ENCODE peak calls at places on chromosomes 3 and 15, in eight cellular contexts. One of them, this sample, is unnamed.

GRCh38 chr3:196706313-196706712 is 5.7 kb downstream of the CEP19 start:
- DNase-seq in HCT116: no peak
- DNase-seq in AG09309: no peak
- DNase-seq in thoracic aorta: no peak
- DNase-seq in cardiac fibroblast: no peak
- DNase-seq in neural crest cell: no peak
- DNase-seq in GM20000: no peak
- DNase-seq in OCI-LY7: no peak
- DNase-seq in this sample: no peak

GRCh38 chr3:101603184-101603583 is 29.2 kb downstream of the PCNP start:
- DNase-seq in HCT116: no peak
- DNase-seq in AG09309: no peak
- DNase-seq in thoracic aorta: no peak
- DNase-seq in cardiac fibroblast: no peak
- DNase-seq in neural crest cell: no peak
- DNase-seq in GM20000: no peak
- DNase-seq in OCI-LY7: no peak
- DNase-seq in this sample: no peak

GRCh38 chr3:158205994-158206393 is 96.1 kb downstream of the RSRC1 start:
- DNase-seq in HCT116: no peak
- DNase-seq in AG09309: no peak
- DNase-seq in thoracic aorta: no peak
- DNase-seq in cardiac fibroblast: no peak
- DNase-seq in neural crest cell: no peak
- DNase-seq in GM20000: peak; percentile 3
- DNase-seq in OCI-LY7: no peak
- DNase-seq in this sample: no peak

GRCh38 chr3:124799676-124800075 is 69.4 kb downstream of the UMPS start:
- DNase-seq in HCT116: no peak
- DNase-seq in AG09309: no peak
- DNase-seq in thoracic aorta: no peak
- DNase-seq in cardiac fibroblast: no peak
- DNase-seq in neural crest cell: no peak
- DNase-seq in GM20000: no peak
- DNase-seq in OCI-LY7: no peak
- DNase-seq in this sample: no peak

GRCh38 chr3:156676467-156677119 is 2.2 kb downstream of the TIPARP start:
- DNase-seq in HCT116: no peak
- DNase-seq in AG09309: no peak
- DNase-seq in thoracic aorta: no peak
- DNase-seq in cardiac fibroblast: peak; percentile 60
- DNase-seq in neural crest cell: no peak
- DNase-seq in GM20000: no peak
- DNase-seq in OCI-LY7: peak; percentile 24
- DNase-seq in this sample: no peak

GRCh38 chr3:24640330-24640877 is 145.8 kb upstream of the THRB start:
- DNase-seq in HCT116: peak; percentile 27
- DNase-seq in AG09309: no peak
- DNase-seq in thoracic aorta: no peak
- DNase-seq in cardiac fibroblast: peak; percentile 56
- DNase-seq in neural crest cell: no peak
- DNase-seq in GM20000: no peak
- DNase-seq in OCI-LY7: no peak
- DNase-seq in this sample: no peak

GRCh38 chr3:37707428-37708372 is 154.0 kb upstream of the CTDSPL start:
- DNase-seq in HCT116: no peak
- DNase-seq in AG09309: no peak
- DNase-seq in thoracic aorta: no peak
- DNase-seq in cardiac fibroblast: no peak
- DNase-seq in neural crest cell: no peak
- DNase-seq in GM20000: no peak
- DNase-seq in OCI-LY7: no peak
- DNase-seq in this sample: no peak

GRCh38 chr3:183619624-183620274 is 15.7 kb upstream of the KLHL24 start:
- DNase-seq in HCT116: no peak
- DNase-seq in AG09309: no peak
- DNase-seq in thoracic aorta: no peak
- DNase-seq in cardiac fibroblast: no peak
- DNase-seq in neural crest cell: no peak
- DNase-seq in GM20000: no peak
- DNase-seq in OCI-LY7: no peak
- DNase-seq in this sample: no peak

GRCh38 chr15:70916531-70916930 is 23.9 kb downstream of the LRRC49 start:
- DNase-seq in HCT116: no peak
- DNase-seq in AG09309: no peak
- DNase-seq in thoracic aorta: no peak
- DNase-seq in cardiac fibroblast: no peak
- DNase-seq in neural crest cell: no peak
- DNase-seq in GM20000: no peak
- DNase-seq in OCI-LY7: no peak
- DNase-seq in this sample: no peak

GRCh38 chr3:139111392-139112229 is 66.9 kb upstream of the PRR23C start:
- DNase-seq in HCT116: peak; percentile 57
- DNase-seq in AG09309: no peak
- DNase-seq in thoracic aorta: no peak
- DNase-seq in cardiac fibroblast: peak; percentile 69
- DNase-seq in neural crest cell: peak; percentile 65
- DNase-seq in GM20000: peak; percentile 57
- DNase-seq in OCI-LY7: peak; percentile 39
- DNase-seq in this sample: no peak

GRCh38 chr15:61184431-61184830 is 44.7 kb downstream of the RORA start:
- DNase-seq in HCT116: no peak
- DNase-seq in AG09309: no peak
- DNase-seq in thoracic aorta: no peak
- DNase-seq in cardiac fibroblast: no peak
- DNase-seq in neural crest cell: no peak
- DNase-seq in GM20000: no peak
- DNase-seq in OCI-LY7: peak; percentile 12
- DNase-seq in this sample: no peak

GRCh38 chr15:84604804-84605203 is 4.0 kb downstream of the ZSCAN2 start:
- DNase-seq in HCT116: no peak
- DNase-seq in AG09309: no peak
- DNase-seq in thoracic aorta: no peak
- DNase-seq in cardiac fibroblast: no peak
- DNase-seq in neural crest cell: no peak
- DNase-seq in GM20000: no peak
- DNase-seq in OCI-LY7: no peak
- DNase-seq in this sample: no peak

GRCh38 chr3:189099031-189099471 is 72.7 kb upstream of the TPRG1 start:
- DNase-seq in HCT116: no peak
- DNase-seq in AG09309: no peak
- DNase-seq in thoracic aorta: peak; percentile 12
- DNase-seq in cardiac fibroblast: no peak
- DNase-seq in neural crest cell: no peak
- DNase-seq in GM20000: no peak
- DNase-seq in OCI-LY7: no peak
- DNase-seq in this sample: peak; percentile 65

DNA sequence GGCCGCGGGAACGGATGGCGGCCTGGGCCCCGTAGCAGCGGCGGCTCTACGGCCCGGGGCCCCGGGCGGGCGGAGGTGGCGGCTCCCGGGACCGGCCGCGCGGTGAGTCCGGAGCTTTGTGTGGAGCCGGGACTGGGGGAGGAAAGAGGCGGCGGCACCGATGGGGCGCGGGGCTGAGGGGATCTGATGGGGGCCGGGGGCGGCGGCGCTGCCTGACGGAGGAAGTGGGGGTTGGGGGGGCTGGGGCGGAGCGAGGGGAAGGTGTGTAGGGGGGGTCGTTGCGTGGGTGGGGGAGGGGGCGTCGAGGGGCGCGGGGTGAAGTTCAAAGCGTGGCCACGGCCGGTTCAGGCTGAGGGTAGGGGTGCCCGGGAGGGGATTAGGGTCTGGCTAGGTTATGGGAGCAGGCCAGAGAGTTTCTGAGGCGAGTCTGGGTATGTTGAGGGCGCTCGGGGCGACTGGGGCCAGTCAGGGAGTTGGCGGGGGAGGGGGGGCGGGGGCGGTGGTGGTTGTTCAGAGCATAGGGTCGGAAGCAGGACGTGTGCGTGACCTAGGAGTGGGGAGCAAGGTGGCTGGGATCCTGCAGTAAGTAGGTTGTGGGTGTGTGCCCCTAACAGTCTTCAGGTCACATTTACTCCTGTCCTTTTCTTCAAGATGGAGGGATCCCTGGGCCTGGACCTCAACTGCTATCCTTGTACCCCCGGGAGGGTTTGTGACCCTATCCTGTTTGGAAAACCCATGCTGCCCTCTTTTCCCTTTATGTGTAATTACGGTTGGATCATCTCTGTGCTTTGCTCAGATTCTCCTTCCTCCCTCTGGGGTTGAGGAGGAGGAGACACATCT is 579 bp downstream of the ZNF609 start:
- DNase-seq in HCT116: peak; percentile 35
- DNase-seq in AG09309: peak; percentile 56
- DNase-seq in thoracic aorta: no peak
- DNase-seq in cardiac fibroblast: peak; percentile 84
- DNase-seq in neural crest cell: no peak
- DNase-seq in GM20000: peak; percentile 72
- DNase-seq in OCI-LY7: peak; percentile 51
- DNase-seq in this sample: no peak
- TF ChIP-seq CTCF in HCT116: no peak
- TF ChIP-seq CTCF in AG09309: peak; percentile 9
- TF ChIP-seq CTCF in thoracic aorta: no peak
- TF ChIP-seq CTCF in cardiac fibroblast: no peak
- TF ChIP-seq CTCF in neural crest cell: no peak
- TF ChIP-seq CTCF in GM20000: no peak
- TF ChIP-seq CTCF in OCI-LY7: no peak
- TF ChIP-seq CTCF in this sample: peak; percentile 40

GRCh38 chr15:22839046-22839705 is 710 bp downstream of the NIPA2 start:
- DNase-seq in HCT116: no peak
- DNase-seq in AG09309: no peak
- DNase-seq in thoracic aorta: no peak
- DNase-seq in cardiac fibroblast: peak; percentile 25
- DNase-seq in neural crest cell: no peak
- DNase-seq in GM20000: peak; percentile 51
- DNase-seq in OCI-LY7: peak; percentile 72
- DNase-seq in this sample: no peak

DNA sequence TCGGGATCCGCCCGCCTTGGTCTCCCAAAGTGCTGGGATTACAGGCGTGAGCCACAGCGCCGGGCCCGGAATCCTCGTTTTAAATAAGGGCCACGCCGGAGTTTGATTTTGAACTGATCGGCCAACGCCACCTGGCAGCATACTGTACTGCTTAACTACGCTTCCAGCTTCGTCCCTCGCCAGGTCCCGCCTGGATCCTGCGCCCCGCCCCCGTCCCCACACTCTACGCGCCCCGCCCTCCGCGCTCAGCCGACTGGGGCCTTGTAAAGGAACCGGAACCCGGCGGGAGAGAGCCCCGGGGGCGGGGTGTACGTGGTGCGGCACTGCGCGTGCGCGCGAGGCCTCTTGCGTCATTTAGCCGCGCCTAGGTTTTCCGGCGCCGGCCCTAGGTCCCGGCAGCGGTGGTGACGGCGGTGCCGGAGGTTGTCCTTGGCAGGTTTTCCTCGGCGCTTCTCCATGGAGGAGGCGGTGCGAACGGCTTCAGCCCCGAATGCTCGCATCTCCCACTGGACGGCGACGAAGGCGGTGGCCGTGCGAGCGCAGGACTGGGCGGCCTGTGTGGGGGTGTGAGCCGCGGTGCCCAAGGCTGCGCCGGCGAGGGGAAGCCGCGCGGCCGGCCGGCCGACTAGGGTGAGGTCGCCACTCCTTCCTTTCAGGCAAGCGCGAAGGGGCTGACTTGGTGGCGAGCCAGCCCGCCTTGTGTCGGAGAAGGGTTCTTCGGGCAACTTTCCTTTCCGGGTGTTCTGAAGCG is at the start of gene NIPA2:
- DNase-seq in HCT116: peak; percentile 95
- DNase-seq in AG09309: peak; percentile 90
- DNase-seq in thoracic aorta: peak; percentile 91
- DNase-seq in cardiac fibroblast: peak; percentile 99
- DNase-seq in neural crest cell: peak; percentile 99
- DNase-seq in GM20000: peak; percentile 96
- DNase-seq in OCI-LY7: peak; percentile 98
- DNase-seq in this sample: peak; percentile 99
- TF ChIP-seq CTCF in HCT116: no peak
- TF ChIP-seq CTCF in AG09309: peak; percentile 11
- TF ChIP-seq CTCF in thoracic aorta: peak; percentile 8
- TF ChIP-seq CTCF in cardiac fibroblast: no peak
- TF ChIP-seq CTCF in neural crest cell: peak; percentile 24
- TF ChIP-seq CTCF in GM20000: no peak
- TF ChIP-seq CTCF in OCI-LY7: no peak
- TF ChIP-seq CTCF in this sample: peak; percentile 56

DNA sequence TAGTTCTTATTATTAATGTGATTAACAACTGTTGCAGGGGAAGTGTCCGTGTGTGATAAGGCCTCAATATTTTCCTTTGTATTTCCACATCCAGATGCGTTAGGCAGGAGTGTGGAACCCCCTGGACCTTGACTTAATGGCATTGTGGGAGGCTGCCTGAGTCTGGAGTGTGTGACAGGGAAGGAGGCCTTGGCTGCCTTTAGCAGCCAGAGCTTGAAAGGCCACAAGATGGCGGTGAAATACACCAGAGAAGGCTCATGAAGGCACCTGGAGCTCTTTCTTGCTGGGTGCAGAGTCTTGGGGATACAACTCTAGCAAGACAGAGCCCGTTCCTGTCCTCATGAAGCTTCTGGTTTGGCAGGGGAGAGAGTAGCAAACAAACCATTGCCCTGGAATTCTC is 36.9 kb downstream of the POLR2M start:
- DNase-seq in HCT116: no peak
- DNase-seq in AG09309: no peak
- DNase-seq in thoracic aorta: no peak
- DNase-seq in cardiac fibroblast: peak; percentile 25
- DNase-seq in neural crest cell: no peak
- DNase-seq in GM20000: peak; percentile 10
- DNase-seq in OCI-LY7: peak; percentile 4
- DNase-seq in this sample: no peak
- TF ChIP-seq CTCF in HCT116: peak; percentile 20
- TF ChIP-seq CTCF in AG09309: peak; percentile 39
- TF ChIP-seq CTCF in thoracic aorta: no peak
- TF ChIP-seq CTCF in cardiac fibroblast: no peak
- TF ChIP-seq CTCF in neural crest cell: no peak
- TF ChIP-seq CTCF in GM20000: peak; percentile 12
- TF ChIP-seq CTCF in OCI-LY7: peak; percentile 21
- TF ChIP-seq CTCF in this sample: peak; percentile 19

GRCh38 chr15:48336940-48337339 is 5.7 kb downstream of the DUT start:
- DNase-seq in HCT116: peak; percentile 8
- DNase-seq in AG09309: no peak
- DNase-seq in thoracic aorta: no peak
- DNase-seq in cardiac fibroblast: no peak
- DNase-seq in neural crest cell: no peak
- DNase-seq in GM20000: peak; percentile 29
- DNase-seq in OCI-LY7: peak; percentile 47
- DNase-seq in this sample: no peak

GRCh38 chr15:48333553-48333952 is 2.3 kb downstream of the DUT start:
- DNase-seq in HCT116: no peak
- DNase-seq in AG09309: no peak
- DNase-seq in thoracic aorta: no peak
- DNase-seq in cardiac fibroblast: no peak
- DNase-seq in neural crest cell: no peak
- DNase-seq in GM20000: no peak
- DNase-seq in OCI-LY7: peak; percentile 27
- DNase-seq in this sample: no peak

GRCh38 chr15:48331796-48332641 is 790 bp downstream of the DUT start:
- DNase-seq in HCT116: peak; percentile 44
- DNase-seq in AG09309: no peak
- DNase-seq in thoracic aorta: peak; percentile 15
- DNase-seq in cardiac fibroblast: no peak
- DNase-seq in neural crest cell: peak; percentile 60
- DNase-seq in GM20000: peak; percentile 88
- DNase-seq in OCI-LY7: peak; percentile 85
- DNase-seq in this sample: no peak

GRCh38 chr15:48332642-48333034 is 1.4 kb downstream of the DUT start:
- DNase-seq in HCT116: no peak
- DNase-seq in AG09309: no peak
- DNase-seq in thoracic aorta: no peak
- DNase-seq in cardiac fibroblast: no peak
- DNase-seq in neural crest cell: no peak
- DNase-seq in GM20000: peak; percentile 19
- DNase-seq in OCI-LY7: peak; percentile 39
- DNase-seq in this sample: no peak

GRCh38 chr15:48334260-48334659 is 3.0 kb downstream of the DUT start:
- DNase-seq in HCT116: no peak
- DNase-seq in AG09309: no peak
- DNase-seq in thoracic aorta: no peak
- DNase-seq in cardiac fibroblast: no peak
- DNase-seq in neural crest cell: no peak
- DNase-seq in GM20000: no peak
- DNase-seq in OCI-LY7: no peak
- DNase-seq in this sample: no peak
- TF ChIP-seq CTCF in HCT116: no peak
- TF ChIP-seq CTCF in AG09309: no peak
- TF ChIP-seq CTCF in thoracic aorta: no peak
- TF ChIP-seq CTCF in cardiac fibroblast: no peak
- TF ChIP-seq CTCF in neural crest cell: no peak
- TF ChIP-seq CTCF in GM20000: no peak
- TF ChIP-seq CTCF in OCI-LY7: peak; percentile 33
- TF ChIP-seq CTCF in this sample: no peak

This sample was measured in chondrocyte.